ENCODE peak calls at places on chromosomes 6 and 20, in four cellular contexts. G is GM12878, N is K562, R is HepG2. X is an unnamed sample.

GRCh38 chr6:118660218-118660569 is 8.8 kb upstream of the CEP85L start:
- DNase-seq in G (no peak), N (peak; percentile 89), R (no peak), X (peak; percentile 74)

GRCh38 chr6:12947191-12947795 is 230.7 kb downstream of the PHACTR1 start:
- DNase-seq in G (no peak), N (no peak), R (no peak), X (no peak)

GRCh38 chr6:6635291-6635690 is 46.8 kb downstream of the LY86 start:
- DNase-seq in G (no peak), N (no peak), R (no peak), X (no peak)

GRCh38 chr6:83815631-83816030 is 37.5 kb upstream of the RIPPLY2 start:
- DNase-seq in G (no peak), N (no peak), R (no peak), X (no peak)

GRCh38 chr6:124132256-124132655 is 328.6 kb downstream of the NKAIN2 start:
- DNase-seq in G (no peak), N (no peak), R (no peak), X (no peak)

GRCh38 chr6:105138141-105138540 is 41.7 kb downstream of the POPDC3 start:
- DNase-seq in G (no peak), N (no peak), R (no peak), X (no peak)

GRCh38 chr6:132130530-132131298 is 179.5 kb upstream of the CCN2 start:
- DNase-seq in G (no peak), N (no peak), R (no peak), X (no peak)

GRCh38 chr6:40444811-40445210 is 142.4 kb downstream of the LRFN2 start:
- DNase-seq in G (no peak), N (no peak), R (no peak), X (no peak)

GRCh38 chr6:27293436-27294152 is 18.5 kb downstream of the POM121L2 start:
- DNase-seq in G (no peak), N (peak; percentile 81), R (peak; percentile 38), X (peak; percentile 50)

GRCh38 chr20:44769481-44769863 is 23.8 kb downstream of the KCNK15 start:
- DNase-seq in G (no peak), N (no peak), R (no peak), X (no peak)

GRCh38 chr6:1404066-1404712 is 14.8 kb downstream of the FOXF2 start:
- DNase-seq in G (no peak), N (no peak), R (no peak), X (no peak)

GRCh38 chr6:121584591-121585369 is 149.3 kb downstream of the GJA1 start:
- DNase-seq in G (no peak), N (no peak), R (no peak), X (no peak)

GRCh38 chr6:45754432-45754831 is 261.2 kb downstream of the CLIC5 start:
- DNase-seq in G (no peak), N (no peak), R (no peak), X (no peak)

GRCh38 chr6:25263602-25264001 is 15.6 kb upstream of the CARMIL1 start:
- DNase-seq in G (no peak), N (no peak), R (no peak), X (no peak)

GRCh38 chr20:50271674-50272412 is 81.2 kb downstream of the CEBPB start:
- DNase-seq in G (no peak), N (no peak), R (no peak), X (no peak)

GRCh38 chr6:116015560-116015959 is 45.1 kb downstream of the FRK start:
- DNase-seq in G (no peak), N (no peak), R (no peak), X (no peak)

GRCh38 chr20:3168079-3168828 is 5.1 kb downstream of the LZTS3 start:
- DNase-seq in G (no peak), N (no peak), R (peak; percentile 86), X (no peak)

GRCh38 chr20:56511926-56512325 is 12.6 kb upstream of the FAM209A start:
- DNase-seq in G (no peak), N (no peak), R (no peak), X (no peak)

GRCh38 chr6:105501246-105501645 is 98.4 kb upstream of the PREP start:
- DNase-seq in G (no peak), N (no peak), R (no peak), X (no peak)

GRCh38 chr6:2938632-2939083 is 32.7 kb downstream of the SERPINB6 start:
- DNase-seq in G (no peak), N (no peak), R (peak; percentile 90), X (peak; percentile 30)

GRCh38 chr20:5297280-5298004 is 19.3 kb downstream of the PROKR2 start:
- DNase-seq in G (no peak), N (no peak), R (peak; percentile 81), X (no peak)

GRCh38 chr6:85078071-85078470 is 313.7 kb upstream of the TBX18 start:
- DNase-seq in G (no peak), N (peak; percentile 30), R (peak; percentile 5), X (no peak)

GRCh38 chr6:48747471-48747870 is 636.5 kb upstream of the PTCHD4 start:
- DNase-seq in G (no peak), N (no peak), R (no peak), X (no peak)

GRCh38 chr20:57500235-57500634 is 24.7 kb downstream of the CTCFL start:
- DNase-seq in G (no peak), N (no peak), R (no peak), X (no peak)

GRCh38 chr6:43713611-43714310 is 26.2 kb upstream of the MRPS18A start:
- DNase-seq in G (no peak), N (no peak), R (no peak), X (no peak)

GRCh38 chr6:82178759-82179112 is 68.8 kb downstream of the IBTK start:
- DNase-seq in G (no peak), N (no peak), R (no peak), X (no peak)

GRCh38 chr20:19271879-19272651 is 59.6 kb downstream of the SLC24A3 start:
- DNase-seq in G (no peak), N (no peak), R (no peak), X (no peak)

GRCh38 chr20:44516491-44516890 is 5.4 kb downstream of the SERINC3 start:
- DNase-seq in G (no peak), N (no peak), R (no peak), X (no peak)

GRCh38 chr6:127794405-127794804 is 106.5 kb downstream of the THEMIS start:
- DNase-seq in G (no peak), N (no peak), R (no peak), X (no peak)

GRCh38 chr6:148285205-148285604 is 57.4 kb upstream of the SASH1 start:
- DNase-seq in G (no peak), N (no peak), R (no peak), X (no peak)

GRCh38 chr6:148288566-148288965 is 54.1 kb upstream of the SASH1 start:
- DNase-seq in G (no peak), N (no peak), R (no peak), X (no peak)

GRCh38 chr6:148291876-148292275 is 50.8 kb upstream of the SASH1 start:
- DNase-seq in G (no peak), N (no peak), R (no peak), X (no peak)

GRCh38 chr6:148287979-148288378 is 54.7 kb upstream of the SASH1 start:
- DNase-seq in G (no peak), N (no peak), R (no peak), X (no peak)

DNA sequence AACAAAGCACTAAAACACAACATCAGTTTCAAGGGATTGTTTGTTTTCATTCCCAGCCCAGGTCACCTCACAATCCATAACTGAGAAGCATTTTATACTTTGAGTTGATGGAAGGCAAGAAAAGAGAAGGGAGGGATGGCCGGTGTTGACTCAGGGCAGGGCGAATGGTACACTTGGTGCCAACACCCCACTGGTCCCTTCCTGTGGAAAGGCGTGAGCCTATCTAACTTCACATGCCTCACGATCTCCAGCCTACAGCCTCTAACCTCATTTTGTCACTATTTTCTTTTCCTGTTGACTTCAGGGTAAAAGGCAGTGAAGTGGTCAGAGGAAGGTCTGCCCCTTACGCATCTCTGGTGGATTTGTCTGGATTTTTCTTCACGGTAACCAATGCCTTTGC is 53.5 kb upstream of the SASH1 start:
- DNase-seq in G (no peak), N (no peak), R (no peak), X (no peak)
- TF ChIP-seq FOXK2 in G (no peak), N (no peak), R (no peak), X (no peak)

DNA sequence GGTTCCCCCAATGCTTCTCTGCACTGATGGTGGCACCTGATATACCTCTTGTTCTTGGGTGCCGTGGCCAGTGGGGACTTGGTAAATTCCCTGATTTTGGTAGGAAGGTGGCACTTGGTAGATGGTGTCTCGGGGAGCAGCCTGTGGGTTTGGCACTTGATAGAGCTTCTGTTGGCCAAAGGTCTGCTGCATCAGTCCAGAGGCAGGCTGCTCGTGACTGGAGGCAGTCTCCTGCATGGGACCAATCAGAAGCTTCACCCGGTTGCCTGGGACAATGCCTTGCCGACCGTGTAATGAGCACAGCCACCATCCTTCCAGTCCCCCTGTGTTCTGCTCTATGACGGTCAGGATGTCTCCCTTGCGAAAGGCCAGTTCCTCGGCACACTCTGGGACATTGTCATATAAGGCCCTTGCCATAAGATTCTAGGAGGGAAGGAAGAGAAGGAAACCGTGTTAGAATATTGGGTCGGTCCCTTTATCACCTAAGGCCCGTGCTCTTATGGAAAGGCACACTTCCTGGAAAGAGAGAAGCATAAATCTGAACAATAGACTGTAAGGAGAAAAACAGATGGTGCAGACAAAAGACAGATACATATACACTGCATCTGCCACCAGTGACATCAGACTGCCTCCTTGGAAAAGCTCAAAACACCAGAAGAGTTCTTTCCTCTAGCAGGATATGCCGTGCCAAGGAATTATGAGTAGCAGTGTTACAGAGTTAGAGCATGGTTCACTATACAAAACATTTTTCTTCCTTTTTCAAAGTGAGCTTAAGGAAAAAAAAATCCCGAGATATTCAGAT is 19.0 kb downstream of the NEDD9 start:
- DNase-seq in G (no peak), N (no peak), R (no peak), X (no peak)
- TF ChIP-seq FOXM1 in G (no peak), N (no peak), R (no peak), X (no peak)

GRCh38 chr20:36969478-36970186 is 18.1 kb upstream of the SAMHD1 start:
- DNase-seq in G (no peak), N (no peak), R (peak; percentile 53), X (no peak)

GRCh38 chr20:36974660-36975059 is 23.2 kb upstream of the SAMHD1 start:
- DNase-seq in G (no peak), N (no peak), R (no peak), X (no peak)

GRCh38 chr20:36971103-36971502 is 19.6 kb upstream of the SAMHD1 start:
- DNase-seq in G (no peak), N (no peak), R (no peak), X (no peak)

DNA sequence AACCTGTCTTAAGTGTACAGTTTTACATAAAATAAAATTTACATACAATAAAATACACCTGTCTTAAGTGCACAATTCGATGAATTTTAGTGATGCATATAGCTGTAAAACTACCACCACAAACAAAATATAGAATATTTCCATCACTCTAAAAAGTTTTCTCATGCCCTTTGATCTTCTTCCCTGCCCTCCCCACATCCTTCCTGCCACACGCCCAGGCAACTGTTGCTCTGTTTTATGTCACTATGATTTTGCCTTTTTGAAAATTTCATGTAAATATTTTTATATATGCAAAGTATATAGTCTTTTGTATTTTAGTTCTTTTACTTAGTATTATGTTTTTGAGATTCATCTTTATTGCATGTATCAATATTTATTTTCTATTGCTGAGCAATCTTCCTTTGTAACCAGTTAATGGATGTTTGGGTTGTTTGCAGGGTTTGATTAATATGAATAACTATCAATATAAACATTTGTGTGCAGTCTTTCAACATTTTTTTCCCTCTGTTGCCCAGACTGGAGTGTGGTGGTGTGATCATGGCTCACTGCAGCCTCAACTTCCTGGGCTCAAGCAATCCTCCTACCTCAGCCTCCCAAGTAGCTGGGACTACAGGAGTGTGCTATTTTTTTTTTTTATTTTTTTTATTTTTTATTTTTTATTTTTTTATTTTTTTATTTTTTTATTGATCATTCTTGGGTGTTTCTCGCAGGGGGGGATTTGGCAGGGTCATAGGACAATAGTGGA is 23.7 kb upstream of the SAMHD1 start:
- DNase-seq in G (no peak), N (no peak), R (no peak), X (no peak)
- TF ChIP-seq FOXK2 in G (no peak), N (no peak), R (no peak), X (no peak)

GRCh38 chr6:101083533-101084172 is 202.5 kb upstream of the ASCC3 start:
- DNase-seq in G (no peak), N (no peak), R (peak; percentile 9), X (no peak)
- TF ChIP-seq FOXM1 in G (no peak), N (no peak), R (no peak), X (no peak)

X was measured in HEK293T.